ENCODE peak calls at places on chromosomes 12 and 14, in seven cellular contexts. B, J, Y, V, W, N and Z are unnamed samples.

GRCh38 chr14:81031488-81031887 is 76.1 kb downstream of the TSHR start:
- DNase-seq in N (no peak), W (no peak), V (no peak), B (no peak), Y (no peak), J (no peak), Z (no peak)

GRCh38 chr12:120361506-120362208 is 7.3 kb downstream of the MSI1 start:
- DNase-seq in J (peak), B (peak), N (peak), Y (peak), W (peak), V (peak), Z (peak)

GRCh38 chr12:129885287-129885686 is 18.5 kb downstream of the TMEM132D start:
- DNase-seq in J (no peak), Y (no peak), B (no peak), W (no peak), V (no peak), N (no peak), Z (no peak)

GRCh38 chr12:99418379-99418778 is 229.2 kb upstream of the GARIN6 start:
- DNase-seq in N (no peak), W (no peak), J (no peak), V (no peak), Y (no peak), B (no peak), Z (no peak)

GRCh38 chr12:57047981-57048380 is 1.9 kb downstream of the MYO1A start:
- DNase-seq in V (no peak), Y (no peak), J (peak), B (no peak), N (no peak), W (no peak), Z (peak)

GRCh38 chr12:84054811-84055210 is 857.8 kb downstream of the SLC6A15 start:
- DNase-seq in V (no peak), Y (no peak), W (no peak), J (no peak), B (no peak), N (no peak), Z (no peak)

GRCh38 chr12:42705863-42706262 is 116.3 kb upstream of the PRICKLE1 start:
- DNase-seq in N (no peak), W (peak), J (peak), B (no peak), Y (peak), V (peak), Z (no peak)

GRCh38 chr12:97396989-97397388 is 65.6 kb upstream of the RMST start:
- DNase-seq in W (no peak), V (peak), Y (peak), J (no peak), B (peak), N (peak), Z (no peak)

GRCh38 chr12:26746315-26746714 is 86.7 kb downstream of the ITPR2 start:
- DNase-seq in V (no peak), Y (peak), J (peak), N (no peak), W (peak), B (no peak), Z (peak)

GRCh38 chr14:89504084-89504483 is 87.1 kb upstream of the FOXN3 start:
- DNase-seq in V (no peak), Y (no peak), N (no peak), B (no peak), J (peak), W (no peak), Z (no peak)

GRCh38 chr12:118034429-118035193 is 18.1 kb downstream of the RFC5 start:
- DNase-seq in B (peak), W (peak), Y (peak), V (no peak), J (peak), N (no peak), Z (peak)

GRCh38 chr12:122889658-122890561 is 6.0 kb downstream of the VPS37B start:
- DNase-seq in W (no peak), Y (no peak), J (no peak), B (no peak), N (no peak), V (no peak), Z (no peak)

GRCh38 chr12:108622425-108622824 is 11.3 kb downstream of the SELPLG start:
- DNase-seq in B (peak), N (no peak), J (no peak), Y (peak), V (no peak), W (peak), Z (no peak)

GRCh38 chr12:49882248-49882850 is 21.4 kb downstream of the FAIM2 start:
- DNase-seq in V (peak), W (no peak), Y (peak), J (no peak), N (no peak), B (no peak), Z (no peak)

GRCh38 chr12:65926119-65927004 is 102.1 kb downstream of the HMGA2 start:
- DNase-seq in J (no peak), V (no peak), W (no peak), B (no peak), Y (peak), N (no peak), Z (no peak)

GRCh38 chr14:61033851-61034250 is 52.8 kb downstream of the SLC38A6 start:
- DNase-seq in B (no peak), J (peak), Y (no peak), V (no peak), W (no peak), N (no peak), Z (no peak)

GRCh38 chr14:34053666-34054065 is 102.8 kb upstream of the EGLN3 start:
- DNase-seq in J (no peak), V (no peak), N (no peak), Y (no peak), B (no peak), W (no peak), Z (no peak)

GRCh38 chr14:64388533-64389243 is 535 bp downstream of the MTHFD1 start:
- DNase-seq in Y (peak), W (peak), B (no peak), J (peak), V (no peak), N (no peak), Z (peak)

GRCh38 chr12:122489038-122489437 is 11.7 kb downstream of the ZCCHC8 start:
- DNase-seq in V (no peak), J (no peak), Y (no peak), W (no peak), N (no peak), B (no peak), Z (no peak)

GRCh38 chr14:36584167-36584811 is 1.9 kb upstream of the NKX2-8 start:
- DNase-seq in B (no peak), N (no peak), Y (no peak), J (no peak), W (no peak), V (no peak), Z (no peak)

GRCh38 chr12:130796985-130797686 is 41.9 kb downstream of the STX2 start:
- DNase-seq in W (no peak), N (no peak), J (no peak), V (no peak), Y (no peak), B (no peak), Z (peak)

GRCh38 chr12:32270818-32271710 is 128.3 kb upstream of the FGD4 start:
- DNase-seq in V (no peak), N (no peak), Y (peak), W (peak), B (no peak), J (peak), Z (no peak)

GRCh38 chr12:76883826-76884225 is 5.0 kb upstream of the CSRP2 start:
- DNase-seq in V (no peak), J (peak), B (no peak), N (no peak), W (peak), Y (no peak), Z (no peak)

GRCh38 chr12:25583545-25583944 is 30.5 kb upstream of the LMNTD1 start:
- DNase-seq in V (no peak), B (peak), W (no peak), Y (peak), J (peak), N (peak), Z (no peak)

GRCh38 chr12:109721276-109721675 is 7.7 kb downstream of the FAM222A start:
- DNase-seq in N (no peak), J (no peak), Y (no peak), V (no peak), W (no peak), B (no peak), Z (no peak)

GRCh38 chr14:85344847-85345591 is 184.9 kb upstream of the FLRT2 start:
- DNase-seq in B (no peak), V (no peak), W (no peak), J (no peak), N (no peak), Y (no peak), Z (no peak)

GRCh38 chr12:55942055-55942454 is 11.1 kb downstream of the DGKA start:
- DNase-seq in J (no peak), V (no peak), W (no peak), Y (no peak), N (no peak), B (no peak), Z (no peak)

GRCh38 chr12:73421832-73422231 is 1115.8 kb upstream of the ATXN7L3B start:
- DNase-seq in Y (no peak), J (no peak), N (no peak), V (no peak), W (peak), B (no peak), Z (no peak)

GRCh38 chr12:15772405-15773018 is 16.7 kb downstream of the EPS8 start:
- DNase-seq in W (peak), N (no peak), B (no peak), Y (peak), J (peak), V (no peak), Z (peak)

GRCh38 chr12:58026892-58027891 is 85.8 kb downstream of the ATP23 start:
- DNase-seq in W (no peak), V (no peak), N (no peak), J (no peak), Y (no peak), B (no peak), Z (no peak)

GRCh38 chr14:68978550-68978911 is 571 bp downstream of the ACTN1 start:
- DNase-seq in V (peak), J (no peak), N (no peak), Y (peak), B (peak), W (peak), Z (peak)

GRCh38 chr12:53560386-53560785 is 53.1 kb upstream of the NPFF start:
- DNase-seq in W (peak), J (peak), B (no peak), Y (no peak), N (no peak), V (no peak), Z (no peak)

GRCh38 chr12:15823360-15824128 is 34.4 kb upstream of the EPS8 start:
- DNase-seq in N (no peak), B (no peak), W (peak), V (no peak), Y (no peak), J (no peak), Z (no peak)

GRCh38 chr12:98334768-98335167 is 180.6 kb upstream of the TMPO start:
- DNase-seq in W (no peak), N (no peak), B (no peak), V (no peak), Y (no peak), J (no peak), Z (no peak)

GRCh38 chr14:50312734-50313054 is 570 bp downstream of the DMAC2L start:
- DNase-seq in J (no peak), B (no peak), N (no peak), Y (no peak), W (no peak), V (no peak), Z (no peak)

GRCh38 chr14:54278087-54278486 is 118.7 kb upstream of the CDKN3 start:
- DNase-seq in V (no peak), J (no peak), Y (no peak), N (no peak), B (no peak), W (no peak), Z (no peak)

GRCh38 chr14:93113678-93114067 is 2.1 kb downstream of the ITPK1 start:
- DNase-seq in W (no peak), Y (no peak), J (no peak), V (no peak), N (no peak), B (peak), Z (no peak)
- H2AK5ac ChIP-seq in W (no peak), Y (no peak), J (no peak), V (peak), N (no peak), B (no peak), Z (no peak)

GRCh38 chr12:29634057-29634456 is 136.6 kb upstream of the OVCH1 start:
- DNase-seq in N (no peak), B (no peak), J (peak), W (peak), V (no peak), Y (peak), Z (no peak)

GRCh38 chr12:29640589-29641345 is 143.0 kb downstream of the TMTC1 start:
- DNase-seq in N (no peak), W (peak), Y (peak), J (peak), V (no peak), B (peak), Z (no peak)

GRCh38 chr12:29644536-29645162 is 139.1 kb downstream of the TMTC1 start:
- DNase-seq in Y (peak), V (no peak), B (no peak), N (no peak), J (no peak), W (no peak), Z (no peak)

GRCh38 chr12:29638528-29638927 is 141.0 kb upstream of the OVCH1 start:
- DNase-seq in V (no peak), Y (peak), B (no peak), W (no peak), N (no peak), J (no peak), Z (no peak)

GRCh38 chr12:29639893-29640495 is 142.5 kb upstream of the OVCH1 start:
- DNase-seq in W (no peak), J (no peak), N (no peak), B (no peak), V (no peak), Y (peak), Z (no peak)
- H2AK5ac ChIP-seq in W (no peak), J (peak), N (no peak), B (no peak), V (peak), Y (no peak), Z (peak)

DNA sequence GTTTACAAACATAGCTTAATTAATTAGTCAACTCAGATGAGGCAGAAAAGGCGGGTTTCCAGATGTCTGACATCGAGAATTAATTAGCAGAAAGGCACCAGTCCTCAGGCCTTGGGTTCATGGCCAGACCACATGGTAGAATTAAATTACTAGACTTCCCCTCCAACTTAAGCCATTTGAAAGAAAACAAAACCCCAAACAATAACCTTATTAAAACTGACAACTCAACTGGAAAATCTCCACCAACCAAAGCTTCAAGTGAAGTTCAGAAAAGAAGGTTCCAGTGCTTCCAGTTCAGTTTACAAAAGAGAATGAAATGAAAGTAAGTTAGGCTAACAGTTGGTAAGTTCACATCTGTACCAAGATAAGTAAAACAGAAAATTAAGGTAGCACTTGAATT is 349.5 kb downstream of the GRIN2B start:
- DNase-seq in W (no peak), B (no peak), Y (no peak), N (no peak), J (no peak), V (no peak), Z (no peak)
- H2AK5ac ChIP-seq in W (no peak), B (no peak), Y (no peak), N (no peak), J (no peak), V (no peak), Z (no peak)

DNA sequence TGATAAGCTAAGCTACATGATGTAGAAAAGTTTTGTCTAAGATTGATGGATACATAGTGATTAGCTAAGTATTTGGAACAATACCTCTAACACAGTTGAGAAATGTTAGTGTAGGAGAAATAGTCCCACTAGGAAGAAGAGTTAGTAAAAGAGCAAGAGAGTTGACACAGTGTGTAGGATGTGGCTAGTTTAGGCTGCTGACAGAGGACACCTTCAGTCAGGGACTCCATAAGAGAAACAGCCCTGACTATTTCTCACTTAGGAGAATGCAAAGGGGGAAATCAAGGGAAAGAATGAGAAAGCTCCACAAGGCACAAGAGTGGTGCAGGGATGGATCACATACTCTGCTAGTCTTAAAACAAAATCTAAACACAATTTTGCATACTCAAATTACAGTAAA is 613.7 kb downstream of the SLC16A7 start:
- DNase-seq in J (no peak), V (no peak), N (no peak), W (no peak), Y (no peak), B (no peak), Z (no peak)
- H2AK5ac ChIP-seq in J (no peak), V (no peak), N (no peak), W (no peak), Y (no peak), B (no peak), Z (no peak)

GRCh38 chr12:51774936-51775335 is 73.6 kb downstream of the FIGNL2 start:
- DNase-seq in W (no peak), J (no peak), N (no peak), Y (no peak), B (no peak), V (no peak), Z (no peak)

GRCh38 chr12:51777457-51777856 is 71.1 kb downstream of the FIGNL2 start:
- DNase-seq in Y (peak), W (no peak), B (no peak), V (no peak), N (no peak), J (no peak), Z (no peak)

GRCh38 chr12:51771008-51771407 is 77.5 kb downstream of the FIGNL2 start:
- DNase-seq in Y (no peak), B (no peak), J (no peak), W (no peak), V (no peak), N (no peak), Z (no peak)

GRCh38 chr12:51777973-51778372 is 70.5 kb downstream of the FIGNL2 start:
- DNase-seq in J (no peak), W (no peak), B (no peak), V (no peak), N (no peak), Y (no peak), Z (no peak)

GRCh38 chr12:51773145-51773869 is 75.2 kb downstream of the FIGNL2 start:
- DNase-seq in B (no peak), N (no peak), Y (no peak), V (no peak), W (no peak), J (peak), Z (peak)
- H2AK5ac ChIP-seq in B (no peak), N (no peak), Y (no peak), V (no peak), W (no peak), J (peak), Z (no peak)

GRCh38 chr14:104968153-104968527 is 10.0 kb downstream of the AHNAK2 start:
- DNase-seq in V (no peak), B (peak), W (peak), Y (peak), J (peak), N (no peak), Z (no peak)

GRCh38 chr14:104967414-104968152 is 10.6 kb downstream of the AHNAK2 start:
- DNase-seq in W (peak), J (no peak), V (no peak), N (no peak), Y (peak), B (peak), Z (no peak)

GRCh38 chr14:104967144-104967413 is 11.1 kb downstream of the AHNAK2 start:
- DNase-seq in B (no peak), Y (no peak), V (no peak), J (no peak), W (no peak), N (no peak), Z (no peak)

GRCh38 chr14:104965561-104966231 is 12.5 kb downstream of the AHNAK2 start:
- DNase-seq in V (no peak), Y (no peak), B (no peak), W (no peak), N (no peak), J (no peak), Z (no peak)

GRCh38 chr14:104966261-104967143 is 11.7 kb downstream of the AHNAK2 start:
- DNase-seq in Y (no peak), B (no peak), W (no peak), N (no peak), V (no peak), J (no peak), Z (no peak)
- H2AK5ac ChIP-seq in Y (no peak), B (no peak), W (peak), N (no peak), V (peak), J (peak), Z (no peak)

GRCh38 chr12:1518763-1519516 is 75.4 kb downstream of the FBXL14 start:
- DNase-seq in Y (peak), W (peak), J (peak), N (no peak), B (peak), V (no peak), Z (no peak)

GRCh38 chr12:1517734-1518485 is 76.5 kb downstream of the FBXL14 start:
- DNase-seq in B (peak), N (no peak), V (no peak), J (no peak), W (no peak), Y (no peak), Z (no peak)

GRCh38 chr12:1519642-1520041 is 74.7 kb downstream of the FBXL14 start:
- DNase-seq in Y (no peak), N (no peak), J (no peak), W (no peak), B (peak), V (no peak), Z (no peak)

GRCh38 chr12:1517007-1517406 is 77.4 kb downstream of the FBXL14 start:
- DNase-seq in J (peak), Y (peak), N (no peak), B (peak), W (peak), V (no peak), Z (peak)

GRCh38 chr12:1518486-1518762 is 76.0 kb downstream of the FBXL14 start:
- DNase-seq in Y (no peak), J (no peak), W (no peak), V (no peak), B (no peak), N (no peak), Z (no peak)
- H2AK5ac ChIP-seq in Y (no peak), J (peak), W (peak), V (peak), B (no peak), N (no peak), Z (no peak)

DNA sequence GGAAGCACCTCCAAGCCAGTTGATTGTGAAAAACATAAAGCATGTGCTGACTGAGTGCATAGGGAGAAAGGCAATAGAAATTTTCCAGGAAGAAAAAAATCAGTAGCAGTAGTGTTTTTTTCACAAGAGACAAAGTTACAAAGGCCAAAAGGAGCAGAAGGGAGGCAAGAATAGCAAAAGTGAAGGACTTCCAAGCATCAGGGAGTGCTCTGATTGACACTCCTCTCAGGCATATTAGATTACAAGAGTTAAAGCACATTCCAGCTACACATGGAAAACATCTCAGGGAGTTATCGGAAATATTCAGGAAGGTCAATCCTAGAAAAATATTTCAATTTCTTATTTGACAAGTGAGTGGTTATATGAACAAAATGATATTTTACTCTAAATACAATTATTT is 508.0 kb downstream of the MDGA2 start:
- DNase-seq in Y (no peak), V (no peak), B (no peak), W (no peak), N (no peak), J (no peak), Z (no peak)
- H2AK5ac ChIP-seq in Y (no peak), V (no peak), B (no peak), W (no peak), N (no peak), J (no peak), Z (no peak)

DNA sequence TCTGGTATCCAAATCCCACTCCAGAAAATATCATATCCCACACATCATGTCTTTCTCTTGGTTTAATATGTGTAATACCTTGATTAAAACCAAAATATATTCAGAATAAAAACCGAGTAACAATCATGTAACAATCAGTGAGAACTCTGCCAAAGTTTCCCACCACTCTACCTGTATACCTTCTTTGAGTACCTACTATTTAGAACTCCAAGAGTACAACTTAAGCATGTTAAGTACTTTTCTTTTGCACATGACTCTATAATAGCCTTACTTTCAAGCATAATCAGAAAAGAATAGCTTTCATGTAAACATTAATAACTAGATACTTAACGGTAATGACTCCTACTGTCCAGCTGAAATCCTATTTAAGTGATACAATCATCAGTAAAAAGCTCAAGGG is 223.2 kb downstream of the MED13L start:
- DNase-seq in N (no peak), V (no peak), Y (no peak), W (no peak), J (no peak), B (no peak), Z (no peak)
- H2AK5ac ChIP-seq in N (no peak), V (no peak), Y (no peak), W (no peak), J (no peak), B (no peak), Z (no peak)